ENCODE peak calls at places on chromosomes 11 and 22, in four cellular contexts. One of them, this sample, is unnamed.

GRCh38 chr11:72647882-72648281 is 26.3 kb downstream of the PDE2A start:
- DNase-seq in skeletal muscle cell: no peak
- DNase-seq in HEK293T: no peak
- DNase-seq in activated CD8-positive, alpha-beta memory T cell treated with anti-CD3 and anti-CD28 coated beads for 4 hours: no peak
- DNase-seq in this sample: no peak

GRCh38 chr11:100961633-100962032 is 168.0 kb downstream of the PGR start:
- DNase-seq in HEK293T: no peak
- DNase-seq in skeletal muscle cell: no peak
- DNase-seq in activated CD8-positive, alpha-beta memory T cell treated with anti-CD3 and anti-CD28 coated beads for 4 hours: no peak
- DNase-seq in this sample: no peak

GRCh38 chr11:75328426-75329277 is 22.8 kb downstream of the ARRB1 start:
- DNase-seq in skeletal muscle cell: no peak
- DNase-seq in HEK293T: peak
- DNase-seq in activated CD8-positive, alpha-beta memory T cell treated with anti-CD3 and anti-CD28 coated beads for 4 hours: peak
- DNase-seq in this sample: no peak

GRCh38 chr11:74321487-74322188 is 10.2 kb upstream of the P4HA3 start:
- DNase-seq in HEK293T: peak
- DNase-seq in skeletal muscle cell: no peak
- DNase-seq in activated CD8-positive, alpha-beta memory T cell treated with anti-CD3 and anti-CD28 coated beads for 4 hours: no peak
- DNase-seq in this sample: no peak

GRCh38 chr11:126607776-126608625 is 252.5 kb downstream of the ST3GAL4 start:
- DNase-seq in skeletal muscle cell: no peak
- DNase-seq in HEK293T: no peak
- DNase-seq in activated CD8-positive, alpha-beta memory T cell treated with anti-CD3 and anti-CD28 coated beads for 4 hours: no peak
- DNase-seq in this sample: no peak

GRCh38 chr22:42993651-42994275 is 21.2 kb downstream of the PACSIN2 start:
- DNase-seq in activated CD8-positive, alpha-beta memory T cell treated with anti-CD3 and anti-CD28 coated beads for 4 hours: no peak
- DNase-seq in skeletal muscle cell: no peak
- DNase-seq in HEK293T: no peak
- DNase-seq in this sample: no peak

GRCh38 chr11:62554377-62554776 is 7.8 kb upstream of the AHNAK start:
- DNase-seq in HEK293T: no peak
- DNase-seq in activated CD8-positive, alpha-beta memory T cell treated with anti-CD3 and anti-CD28 coated beads for 4 hours: no peak
- DNase-seq in skeletal muscle cell: no peak
- DNase-seq in this sample: no peak

GRCh38 chr22:46618667-46619066 is 1.5 kb upstream of the GRAMD4 start:
- DNase-seq in HEK293T: no peak
- DNase-seq in skeletal muscle cell: no peak
- DNase-seq in activated CD8-positive, alpha-beta memory T cell treated with anti-CD3 and anti-CD28 coated beads for 4 hours: no peak
- DNase-seq in this sample: no peak

GRCh38 chr11:132784441-132784840 is 747.9 kb downstream of the OPCML start:
- DNase-seq in activated CD8-positive, alpha-beta memory T cell treated with anti-CD3 and anti-CD28 coated beads for 4 hours: no peak
- DNase-seq in HEK293T: no peak
- DNase-seq in skeletal muscle cell: no peak
- DNase-seq in this sample: no peak

GRCh38 chr11:120391854-120392253 is 55.6 kb downstream of the ARHGEF12 start:
- DNase-seq in skeletal muscle cell: no peak
- DNase-seq in activated CD8-positive, alpha-beta memory T cell treated with anti-CD3 and anti-CD28 coated beads for 4 hours: no peak
- DNase-seq in HEK293T: no peak
- DNase-seq in this sample: no peak

GRCh38 chr11:93123351-93123898 is 74.4 kb downstream of the SLC36A4 start:
- DNase-seq in HEK293T: no peak
- DNase-seq in skeletal muscle cell: peak
- DNase-seq in activated CD8-positive, alpha-beta memory T cell treated with anti-CD3 and anti-CD28 coated beads for 4 hours: no peak
- DNase-seq in this sample: no peak

GRCh38 chr11:129865701-129866100 is 29.7 kb downstream of the NFRKB start:
- DNase-seq in skeletal muscle cell: no peak
- DNase-seq in activated CD8-positive, alpha-beta memory T cell treated with anti-CD3 and anti-CD28 coated beads for 4 hours: no peak
- DNase-seq in HEK293T: no peak
- DNase-seq in this sample: no peak

GRCh38 chr11:62150887-62151736 is 27.3 kb downstream of the INCENP start:
- DNase-seq in activated CD8-positive, alpha-beta memory T cell treated with anti-CD3 and anti-CD28 coated beads for 4 hours: no peak
- DNase-seq in skeletal muscle cell: no peak
- DNase-seq in HEK293T: no peak
- DNase-seq in this sample: no peak

GRCh38 chr22:45726081-45726480 is 54.4 kb downstream of the ATXN10 start:
- DNase-seq in activated CD8-positive, alpha-beta memory T cell treated with anti-CD3 and anti-CD28 coated beads for 4 hours: no peak
- DNase-seq in skeletal muscle cell: no peak
- DNase-seq in HEK293T: no peak
- DNase-seq in this sample: no peak

GRCh38 chr11:64890084-64890944 is 11.9 kb upstream of the EHD1 start:
- DNase-seq in skeletal muscle cell: no peak
- DNase-seq in activated CD8-positive, alpha-beta memory T cell treated with anti-CD3 and anti-CD28 coated beads for 4 hours: no peak
- DNase-seq in HEK293T: no peak
- DNase-seq in this sample: no peak

GRCh38 chr11:119236891-119237290 is 30.8 kb downstream of the CBL start:
- DNase-seq in skeletal muscle cell: no peak
- DNase-seq in HEK293T: no peak
- DNase-seq in activated CD8-positive, alpha-beta memory T cell treated with anti-CD3 and anti-CD28 coated beads for 4 hours: no peak
- DNase-seq in this sample: no peak

GRCh38 chr11:33734441-33735165 is 1.6 kb downstream of the CD59 start:
- DNase-seq in activated CD8-positive, alpha-beta memory T cell treated with anti-CD3 and anti-CD28 coated beads for 4 hours: no peak
- DNase-seq in HEK293T: no peak
- DNase-seq in skeletal muscle cell: no peak
- DNase-seq in this sample: no peak

GRCh38 chr22:42855726-42856125 is 1.3 kb downstream of the ARFGAP3 start:
- DNase-seq in HEK293T: no peak
- DNase-seq in skeletal muscle cell: no peak
- DNase-seq in activated CD8-positive, alpha-beta memory T cell treated with anti-CD3 and anti-CD28 coated beads for 4 hours: no peak
- DNase-seq in this sample: no peak

GRCh38 chr11:62921201-62921572 is at the start of gene CHRM1:
- DNase-seq in activated CD8-positive, alpha-beta memory T cell treated with anti-CD3 and anti-CD28 coated beads for 4 hours: no peak
- DNase-seq in HEK293T: no peak
- DNase-seq in skeletal muscle cell: no peak
- DNase-seq in this sample: no peak

GRCh38 chr11:72598901-72599300 is 75.3 kb downstream of the PDE2A start:
- DNase-seq in skeletal muscle cell: no peak
- DNase-seq in activated CD8-positive, alpha-beta memory T cell treated with anti-CD3 and anti-CD28 coated beads for 4 hours: no peak
- DNase-seq in HEK293T: peak
- DNase-seq in this sample: no peak

GRCh38 chr11:120529214-120529613 is 17.7 kb downstream of the GRIK4 start:
- DNase-seq in HEK293T: no peak
- DNase-seq in activated CD8-positive, alpha-beta memory T cell treated with anti-CD3 and anti-CD28 coated beads for 4 hours: no peak
- DNase-seq in skeletal muscle cell: no peak
- DNase-seq in this sample: no peak

GRCh38 chr11:569273-569885 is 6.9 kb upstream of the PHRF1 start:
- DNase-seq in activated CD8-positive, alpha-beta memory T cell treated with anti-CD3 and anti-CD28 coated beads for 4 hours: no peak
- DNase-seq in skeletal muscle cell: no peak
- DNase-seq in HEK293T: no peak
- DNase-seq in this sample: no peak